ENCODE peak calls at places on chromosome 11, in four cellular contexts. W is HepG2, S is K562, N is GM12878. F is an unnamed sample.

GRCh38 chr11:468493-468892 is 18.4 kb downstream of the PTDSS2 start:
- DNase-seq in W (no peak), S (no peak), N (no peak), F (no peak)

GRCh38 chr11:37712246-37712645 is 1114.2 kb upstream of the RAG2 start:
- DNase-seq in W (no peak), S (no peak), N (no peak), F (no peak)

GRCh38 chr11:115406404-115406803 is 97.8 kb downstream of the CADM1 start:
- DNase-seq in W (no peak), S (no peak), N (no peak), F (no peak)

GRCh38 chr11:34204396-34205279 is 99.2 kb downstream of the NAT10 start:
- DNase-seq in W (peak), S (no peak), N (no peak), F (no peak)

GRCh38 chr11:67099841-67100324 is 19.2 kb upstream of the KDM2A start:
- DNase-seq in W (no peak), S (no peak), N (peak), F (no peak)

GRCh38 chr11:44067266-44067665 is 1.2 kb downstream of the ACCS start:
- DNase-seq in W (no peak), S (peak), N (no peak), F (no peak)

GRCh38 chr11:115324569-115325432 is 179.4 kb downstream of the CADM1 start:
- DNase-seq in W (peak), S (peak), N (peak), F (peak)

GRCh38 chr11:72821221-72821919 is 7.2 kb downstream of the ATG16L2 start:
- DNase-seq in W (no peak), S (no peak), N (no peak), F (no peak)

GRCh38 chr11:44028816-44029506 is 18.8 kb upstream of the ACCSL start:
- DNase-seq in W (no peak), S (no peak), N (no peak), F (no peak)

GRCh38 chr11:127454856-127455255 is 454.3 kb upstream of the KIRREL3 start:
- DNase-seq in W (no peak), S (no peak), N (no peak), F (no peak)

GRCh38 chr11:102530558-102530957 is at the start of gene MMP7:
- DNase-seq in W (no peak), S (no peak), N (no peak), F (no peak)

DNA sequence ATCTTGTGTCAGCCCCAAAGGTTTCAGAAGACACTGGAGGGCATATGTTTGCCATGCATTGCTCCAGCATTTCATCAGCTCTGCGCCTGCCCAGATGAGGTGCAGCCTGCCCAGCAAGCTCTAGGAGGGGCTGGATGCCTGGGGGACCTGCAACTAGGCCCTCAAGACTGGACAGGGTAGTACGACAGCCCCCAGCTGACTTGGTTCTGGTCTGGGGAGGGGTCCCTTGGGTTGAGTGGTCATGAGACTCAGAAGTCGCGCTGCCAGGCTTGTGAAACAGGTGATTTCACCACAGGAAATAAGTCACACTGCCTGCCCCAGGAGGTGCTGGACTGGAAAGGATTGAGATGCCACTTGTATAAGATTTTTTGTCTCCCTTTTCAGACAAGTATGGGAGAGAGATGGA is 23.4 kb downstream of the TPBGL start:
- DNase-seq in W (no peak), S (no peak), N (no peak), F (no peak)
- TF ChIP-seq FOXK2 in W (no peak), S (no peak), N (no peak), F (no peak)

GRCh38 chr11:116651098-116651756 is 121.6 kb downstream of the BUD13 start:
- DNase-seq in W (no peak), S (peak), N (no peak), F (no peak)
- TF ChIP-seq FOXM1 in W (no peak), S (no peak), N (no peak), F (no peak)

DNA sequence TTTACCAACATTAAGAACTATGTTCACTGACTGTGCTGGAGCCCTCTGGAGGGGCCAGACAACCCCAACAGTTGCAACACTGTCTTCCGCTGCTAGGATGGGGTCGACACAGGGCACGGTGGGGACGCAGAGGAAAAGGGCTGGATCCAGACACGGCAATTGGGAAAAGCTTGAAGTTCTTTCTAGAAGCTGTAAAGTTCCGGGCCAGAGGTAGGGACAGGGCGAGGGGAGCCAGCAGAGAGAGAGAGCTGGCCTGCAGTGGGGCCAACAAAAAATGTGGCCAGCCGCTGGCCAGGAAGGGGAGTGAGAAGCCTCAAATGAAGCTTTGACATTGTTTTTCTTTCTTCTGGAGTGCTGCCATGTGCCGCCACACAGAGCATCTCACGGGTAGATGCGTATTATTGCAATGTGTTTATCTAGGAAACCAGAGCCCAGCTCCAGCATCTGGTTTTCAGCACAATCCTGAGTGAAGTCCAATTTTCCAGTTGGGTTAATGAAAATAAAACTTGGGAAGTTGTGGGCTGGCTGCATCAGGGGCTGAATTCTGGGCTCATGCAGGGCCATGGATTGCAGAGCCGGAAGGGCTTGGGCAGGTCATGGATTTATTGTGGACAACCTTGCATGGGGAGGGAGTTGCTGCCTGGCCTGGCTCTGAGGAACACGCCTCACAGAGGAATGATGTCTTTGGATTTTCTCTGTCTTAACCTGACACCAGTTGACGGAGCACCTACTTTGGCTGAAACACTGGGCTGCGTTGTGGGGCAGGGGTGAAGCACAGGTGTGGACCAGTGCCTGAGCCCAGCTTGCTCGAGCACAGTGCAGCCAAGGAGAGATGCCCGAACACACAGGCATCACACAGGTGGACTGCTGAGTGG is 67.6 kb upstream of the AMPD3 start:
- DNase-seq in W (no peak), S (no peak), N (no peak), F (no peak)
- TF ChIP-seq FOXK2 in W (no peak), S (no peak), N (no peak), F (no peak)

GRCh38 chr11:65095427-65095826 is 587 bp upstream of the VPS51 start:
- DNase-seq in W (no peak), S (no peak), N (no peak), F (no peak)

GRCh38 chr11:65096926-65097325 is 912 bp downstream of the VPS51 start:
- DNase-seq in W (no peak), S (no peak), N (no peak), F (no peak)

GRCh38 chr11:65100674-65101350 is 4.8 kb downstream of the VPS51 start:
- DNase-seq in W (no peak), S (no peak), N (no peak), F (no peak)

GRCh38 chr11:65090628-65091027 is 5.4 kb upstream of the VPS51 start:
- DNase-seq in W (no peak), S (no peak), N (no peak), F (no peak)

GRCh38 chr11:65095974-65096806 is at the start of gene VPS51:
- DNase-seq in W (peak), S (peak), N (peak), F (peak)
- TF ChIP-seq FOXM1 in W (no peak), S (no peak), N (no peak), F (peak)

DNA sequence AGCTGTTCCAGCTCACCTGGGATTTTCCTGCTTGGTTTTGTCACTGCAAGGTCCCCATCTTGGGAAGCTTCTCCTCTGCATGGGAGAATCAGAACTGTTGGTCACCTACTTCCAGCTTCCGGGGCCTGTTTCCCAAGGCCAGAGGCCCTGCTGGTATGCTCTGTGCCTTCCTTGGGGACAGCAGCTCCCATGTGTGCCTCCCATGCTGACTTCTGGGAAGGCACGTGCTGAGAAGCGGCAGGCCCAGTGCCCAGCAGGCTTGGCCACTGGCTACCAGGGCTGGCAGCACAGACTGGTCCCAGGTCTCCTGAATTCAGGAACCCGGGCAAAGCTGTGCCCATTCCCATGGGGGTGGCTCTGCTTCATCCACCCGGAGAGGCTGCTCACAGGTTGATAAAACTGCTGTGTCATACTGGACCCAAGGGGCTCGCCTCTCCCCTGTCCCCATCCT is 33.8 kb downstream of the MYEOV start:
- DNase-seq in W (no peak), S (no peak), N (no peak), F (no peak)
- TF ChIP-seq FOXK2 in W (no peak), S (no peak), N (no peak), F (no peak)

GRCh38 chr11:70528046-70528793 is 129.9 kb downstream of the CTTN start:
- DNase-seq in W (no peak), S (no peak), N (no peak), F (no peak)

GRCh38 chr11:70527046-70527395 is 128.7 kb downstream of the CTTN start:
- DNase-seq in W (no peak), S (no peak), N (no peak), F (no peak)

GRCh38 chr11:70528794-70529580 is 130.7 kb downstream of the CTTN start:
- DNase-seq in W (no peak), S (no peak), N (no peak), F (no peak)

GRCh38 chr11:70526116-70527045 is 128.1 kb downstream of the CTTN start:
- DNase-seq in W (no peak), S (no peak), N (no peak), F (no peak)

GRCh38 chr11:70527429-70528045 is 129.2 kb downstream of the CTTN start:
- DNase-seq in W (no peak), S (peak), N (no peak), F (no peak)
- TF ChIP-seq FOXM1 in W (no peak), S (no peak), N (no peak), F (no peak)

DNA sequence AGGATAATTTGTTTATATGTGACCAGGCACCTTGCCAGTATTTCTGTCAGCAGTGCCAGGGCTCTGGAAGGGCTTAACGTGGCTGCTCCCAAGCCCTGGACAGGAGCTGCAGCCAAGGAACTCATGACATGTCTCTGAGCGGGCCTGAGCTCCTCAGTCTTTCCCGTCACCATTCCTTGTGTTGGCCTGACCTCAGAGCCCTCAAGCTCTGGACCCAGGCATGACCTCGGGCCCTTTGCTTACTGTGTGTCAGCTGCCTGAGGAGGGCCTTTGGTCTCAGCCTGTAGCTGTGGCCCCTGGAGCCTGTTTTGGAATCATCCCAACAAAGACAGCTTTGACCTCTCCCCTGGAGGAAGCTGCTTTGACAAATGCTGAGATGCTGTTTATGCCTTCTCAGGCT is 264.1 kb upstream of the PLET1 start:
- DNase-seq in W (no peak), S (no peak), N (no peak), F (no peak)
- TF ChIP-seq FOXK2 in W (no peak), S (no peak), N (no peak), F (no peak)

GRCh38 chr11:88414385-88414861 is 76.9 kb upstream of the CTSC start:
- DNase-seq in W (no peak), S (peak), N (no peak), F (peak)
- TF ChIP-seq FOXM1 in W (no peak), S (no peak), N (no peak), F (no peak)